ENCODE peak calls at places on chromosome 9, in eight cellular contexts. A, Z, V, B, X, H, O and F are unnamed samples.

GRCh38 chr9:2208465-2208864 is 193.3 kb downstream of the SMARCA2 start:
- DNase-seq in A (no peak), B (no peak), V (no peak), H (no peak), O (no peak), X (no peak), Z (peak; percentile 3), F (no peak)

GRCh38 chr9:137797206-137798120 is 80.1 kb upstream of the CACNA1B start:
- DNase-seq in Z (no peak), X (no peak), B (no peak), H (no peak), A (no peak), O (no peak), V (no peak), F (no peak)

GRCh38 chr9:123530244-123530643 is 174.2 kb downstream of the CRB2 start:
- DNase-seq in O (no peak), H (no peak), V (no peak), Z (no peak), X (no peak), B (no peak), A (no peak), F (no peak)

GRCh38 chr9:69945671-69946141 is 97.9 kb upstream of the MAMDC2 start:
- DNase-seq in O (no peak), X (no peak), Z (no peak), B (peak; percentile 82), H (no peak), A (no peak), V (peak; percentile 31), F (no peak)

GRCh38 chr9:3809724-3810123 is 283.9 kb upstream of the RFX3 start:
- DNase-seq in B (no peak), X (no peak), H (no peak), V (no peak), O (no peak), Z (no peak), A (no peak), F (no peak)

GRCh38 chr9:546235-546634 is 295.3 kb upstream of the DMRT1 start:
- DNase-seq in H (no peak), Z (no peak), B (no peak), A (no peak), X (no peak), O (no peak), V (no peak), F (no peak)

GRCh38 chr9:98438701-98439100 is 183.3 kb upstream of the TBC1D2 start:
- DNase-seq in A (no peak), O (no peak), B (no peak), V (no peak), H (no peak), X (no peak), Z (no peak), F (no peak)

GRCh38 chr9:32968101-32969011 is 33.1 kb downstream of the APTX start:
- DNase-seq in A (peak; percentile 41), Z (peak; percentile 45), X (peak; percentile 57), V (peak; percentile 52), O (peak; percentile 41), B (peak; percentile 45), H (peak; percentile 35), F (peak; percentile 46)

GRCh38 chr9:121300283-121301119 is 32.5 kb downstream of the GSN start:
- DNase-seq in H (no peak), O (no peak), A (no peak), B (no peak), V (no peak), Z (no peak), X (no peak), F (no peak)

GRCh38 chr9:120980951-120981350 is 54.4 kb upstream of the TRAF1 start:
- DNase-seq in H (no peak), O (no peak), V (no peak), B (no peak), X (no peak), Z (no peak), A (no peak), F (no peak)

GRCh38 chr9:88954073-88954472 is 37.2 kb upstream of the S1PR3 start:
- DNase-seq in Z (no peak), A (no peak), V (no peak), B (peak; percentile 69), X (no peak), O (no peak), H (no peak), F (no peak)